ENCODE peak calls at places on chromosomes 11 and 22, in five cellular contexts. X, F, E, V and C are unnamed samples.

GRCh38 chr22:20015971-20016733 is 471 bp downstream of the ARVCF start:
- DNase-seq in F (peak; percentile 9), E (peak; percentile 18), V (no peak), X (peak; percentile 57), C (peak; percentile 74)

GRCh38 chr11:126268361-126268707 is 361 bp downstream of the SRPRA start:
- DNase-seq in V (no peak), X (peak; percentile 16), E (no peak), F (no peak), C (no peak)

GRCh38 chr11:34313099-34313517 is 44.7 kb downstream of the ABTB2 start:
- DNase-seq in E (no peak), V (no peak), F (peak; percentile 15), X (peak; percentile 8), C (no peak)

GRCh38 chr11:5102246-5102645 is 32.9 kb downstream of the OR52E1 start:
- DNase-seq in E (no peak), X (no peak), V (no peak), F (no peak), C (no peak)

GRCh38 chr11:17786824-17787525 is 52.4 kb downstream of the KCNC1 start:
- DNase-seq in E (no peak), X (no peak), F (no peak), V (peak; percentile 91), C (no peak)

GRCh38 chr11:126109941-126110731 is 47.5 kb upstream of the CDON start:
- DNase-seq in X (no peak), F (no peak), E (no peak), V (peak; percentile 24), C (peak; percentile 43)

GRCh38 chr11:133946541-133947297 is 10.0 kb downstream of the IGSF9B start:
- DNase-seq in E (peak; percentile 44), F (peak; percentile 49), X (peak; percentile 44), V (no peak), C (peak; percentile 81)

GRCh38 chr11:57597971-57598830 is 716 bp downstream of the SERPING1 start:
- DNase-seq in F (no peak), E (no peak), V (peak; percentile 60), X (no peak), C (peak; percentile 95)

GRCh38 chr11:121578216-121579063 is 125.7 kb upstream of the SORL1-AS1 start:
- DNase-seq in F (no peak), V (peak; percentile 7), X (no peak), E (no peak), C (no peak)

GRCh38 chr11:87820026-87820425 is 355.2 kb downstream of the RAB38 start:
- DNase-seq in F (no peak), X (no peak), V (no peak), E (no peak), C (no peak)

GRCh38 chr22:39152511-39153219 is at the start of gene CBX7:
- DNase-seq in E (peak; percentile 98), V (peak; percentile 78), X (peak; percentile 91), F (peak; percentile 93), C (peak; percentile 98)

GRCh38 chr11:93875637-93876036 is 25.2 kb upstream of the VSTM5 start:
- DNase-seq in V (no peak), X (no peak), F (no peak), E (no peak), C (no peak)

GRCh38 chr11:70507466-70508230 is 109.3 kb downstream of the CTTN start:
- DNase-seq in X (no peak), V (no peak), F (no peak), E (no peak), C (peak; percentile 40)

GRCh38 chr11:86192858-86193257 is 51.7 kb upstream of the EED start:
- DNase-seq in X (no peak), F (no peak), V (no peak), E (no peak), C (no peak)

GRCh38 chr11:69686856-69687255 is 11.7 kb upstream of the LTO1 start:
- DNase-seq in F (no peak), E (no peak), X (no peak), V (no peak), C (no peak)

GRCh38 chr11:22193348-22194051 is 615 bp downstream of the ANO5 start:
- DNase-seq in V (no peak), F (no peak), X (peak; percentile 1), E (no peak), C (peak; percentile 15)

GRCh38 chr11:70332567-70332966 is 62.1 kb downstream of the PPFIA1 start:
- DNase-seq in X (no peak), V (no peak), F (no peak), E (no peak), C (no peak)

GRCh38 chr11:43138621-43139140 is 173.1 kb upstream of the API5 start:
- DNase-seq in X (no peak), E (no peak), F (no peak), V (no peak), C (no peak)